ENCODE peak calls at places on chromosomes 2 and 18, in six cellular contexts. W, S, C, V, P and X are unnamed samples. For H3K9me3, the result is how much of the 10 kb centered on the place peaks cover.

GRCh38 chr2:72144746-72145657 is 2.7 kb downstream of the CYP26B1 start:
- DNase-seq in P (no peak), W (peak), V (no peak), S (peak), C (peak), X (peak)

GRCh38 chr2:20576598-20577115 is 74.2 kb downstream of the HS1BP3 start:
- DNase-seq in C (no peak), W (no peak), V (no peak), P (no peak), S (no peak), X (no peak)

GRCh38 chr18:51194604-51195003 is 2.9 kb downstream of the MEX3C start:
- DNase-seq in P (no peak), W (no peak), S (no peak), V (no peak), C (no peak), X (no peak)

GRCh38 chr18:41396211-41396610 is 558.8 kb upstream of the PIK3C3 start:
- DNase-seq in P (no peak), C (no peak), S (no peak), W (no peak), V (no peak), X (no peak)

GRCh38 chr18:58865009-58865345 is 300 bp downstream of the ZNF532 start:
- DNase-seq in W (no peak), C (no peak), S (no peak), P (no peak), V (no peak), X (no peak)

GRCh38 chr2:65164379-65165023 is 34.6 kb upstream of the RAB1A start:
- DNase-seq in C (no peak), P (peak), W (peak), S (peak), V (no peak), X (no peak)

GRCh38 chr2:228707846-228708245 is 526.4 kb upstream of the SPHKAP start:
- DNase-seq in P (no peak), V (no peak), C (no peak), S (no peak), W (no peak), X (no peak)

GRCh38 chr2:55869637-55870325 is 53.8 kb downstream of the EFEMP1 start:
- DNase-seq in S (no peak), V (no peak), C (no peak), P (peak), W (no peak), X (no peak)

GRCh38 chr2:232870002-232870765 is at the start of gene SNORC:
- DNase-seq in W (no peak), C (peak), S (no peak), V (no peak), P (no peak), X (no peak)

DNA sequence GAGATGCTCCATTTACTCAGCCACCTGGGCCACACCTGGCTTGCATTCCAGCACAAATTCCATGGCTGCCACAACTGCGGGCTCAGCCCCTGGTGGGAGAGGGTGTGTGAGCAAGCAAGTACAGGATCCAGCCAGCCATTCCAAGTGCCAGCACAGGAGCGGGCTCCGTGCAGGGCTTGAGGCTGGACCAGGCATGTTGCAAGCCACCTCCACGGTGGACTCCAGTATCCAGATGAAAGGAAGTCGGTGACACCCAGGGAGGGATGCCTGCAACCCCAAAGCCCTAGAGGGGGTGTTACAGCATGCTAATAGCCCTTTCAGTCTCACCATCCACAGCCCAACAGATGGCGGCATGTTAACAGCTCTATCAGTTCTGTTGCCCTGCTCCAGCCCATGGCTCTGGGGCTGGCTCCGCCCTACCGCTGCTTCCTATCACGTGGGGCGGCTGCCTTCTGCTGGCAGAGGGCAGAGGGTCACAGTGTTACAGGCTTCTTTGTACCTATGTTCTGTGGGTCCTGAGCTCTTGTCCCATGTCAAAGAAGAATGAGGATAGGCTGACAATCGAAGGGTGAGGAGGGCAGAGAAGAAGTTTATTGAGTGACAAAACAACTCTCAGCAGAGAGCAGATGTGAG is 11.7 kb upstream of the GORASP2 start:
- DNase-seq in P (no peak), C (no peak), S (no peak), W (no peak), V (no peak), X (no peak)
- H3K9me3 ChIP-seq in P (under half), C (under half), S (under half), W (under half), V (under half), X (half or more)

GRCh38 chr2:100502782-100503181 is 32.5 kb downstream of the NMS start:
- DNase-seq in S (no peak), V (no peak), W (no peak), C (no peak), P (no peak), X (no peak)
- H3K9me3 ChIP-seq in S (under half), V (under half), W (under half), C (under half), P (under half), X (half or more)

GRCh38 chr2:98324181-98324580 is 22.1 kb upstream of the CNGA3 start:
- DNase-seq in P (peak), W (no peak), C (no peak), S (no peak), V (no peak), X (no peak)
- H3K9me3 ChIP-seq in P (under half), W (under half), C (under half), S (under half), V (under half), X (half or more)

GRCh38 chr2:169562519-169562918 is 11.1 kb downstream of the FASTKD1 start:
- DNase-seq in C (no peak), S (no peak), P (no peak), W (no peak), V (no peak), X (no peak)
- H3K9me3 ChIP-seq in C (under half), S (under half), P (under half), W (under half), V (under half), X (under half)

DNA sequence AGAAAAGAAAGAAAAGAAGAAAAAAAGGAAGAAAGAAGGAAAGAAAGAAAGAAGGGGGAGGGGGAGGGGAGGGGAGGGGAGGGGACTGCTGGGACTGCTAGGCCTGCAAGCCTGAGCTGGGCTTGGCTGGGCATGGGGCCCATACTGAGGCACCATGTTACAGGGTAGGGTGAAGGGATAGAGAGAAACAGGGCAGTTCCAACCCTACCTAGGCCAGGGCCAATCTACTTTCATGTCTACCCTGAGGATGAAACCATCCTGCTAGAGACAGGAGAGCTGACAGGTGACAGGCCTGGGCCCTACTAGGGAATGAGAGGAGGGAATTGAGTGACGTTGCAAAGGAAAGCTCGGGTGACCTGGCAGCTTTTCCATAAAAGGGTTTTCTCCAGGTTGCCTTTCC is 41.7 kb downstream of the TEX44 start:
- DNase-seq in P (no peak), V (no peak), C (no peak), W (no peak), S (no peak), X (no peak)
- H3K9me3 ChIP-seq in P (under half), V (under half), C (under half), W (under half), S (under half), X (under half)

DNA sequence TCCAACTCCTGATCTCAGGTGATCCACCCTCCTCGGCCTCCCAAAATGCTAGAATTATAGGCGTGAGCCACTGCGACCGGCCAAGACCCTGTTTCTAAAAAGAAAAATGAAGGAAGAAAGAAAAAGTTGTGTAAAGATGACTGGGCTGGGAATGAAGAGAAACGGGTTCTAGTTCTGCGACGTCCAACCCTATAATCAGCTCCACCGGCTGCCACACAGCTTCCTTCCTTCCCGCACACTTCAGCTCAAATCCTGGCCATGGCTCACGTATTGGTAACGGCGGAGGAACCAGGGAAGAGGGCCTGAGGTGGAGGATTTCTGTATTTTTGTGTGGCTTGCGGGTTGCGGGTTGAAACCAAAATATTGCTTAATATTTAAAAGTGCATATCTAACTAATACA is 88.1 kb downstream of the MYL12B start:
- DNase-seq in V (no peak), S (no peak), P (no peak), W (no peak), C (no peak), X (no peak)
- H3K9me3 ChIP-seq in V (under half), S (under half), P (under half), W (under half), C (under half), X (under half)

GRCh38 chr2:240528406-240529040 is 29.3 kb downstream of the ANKMY1 start:
- DNase-seq in P (no peak), C (no peak), S (no peak), V (no peak), W (no peak), X (no peak)
- H3K9me3 ChIP-seq in P (under half), C (under half), S (under half), V (under half), W (under half), X (under half)

GRCh38 chr2:89780318-89780717 is 1088.8 kb downstream of the RPIA start:
- DNase-seq in P (no peak), V (no peak), S (no peak), C (no peak), W (no peak), X (no peak)

GRCh38 chr2:89781962-89782361 is 1090.5 kb downstream of the RPIA start:
- DNase-seq in S (no peak), P (no peak), V (no peak), W (no peak), C (no peak), X (no peak)

DNA sequence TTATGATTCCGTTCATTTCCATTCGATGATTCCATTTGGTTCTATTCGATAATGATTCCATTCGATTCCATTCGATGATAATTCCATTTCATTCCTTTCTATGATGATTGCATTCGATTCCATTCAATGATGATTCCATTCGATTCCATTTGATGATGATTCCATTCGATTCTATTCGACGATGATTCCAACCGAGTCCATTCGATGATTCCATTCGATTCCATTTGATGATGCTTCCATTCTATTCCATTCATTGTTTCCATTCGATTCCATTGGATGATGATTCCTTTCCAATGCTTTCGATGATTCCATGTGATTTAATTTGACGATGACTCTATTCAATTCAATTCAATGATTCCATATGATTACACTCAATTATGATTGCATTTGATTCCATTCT is 1093.5 kb downstream of the RPIA start:
- DNase-seq in V (no peak), S (no peak), C (no peak), P (no peak), W (no peak), X (no peak)
- H3K9me3 ChIP-seq in V (under half), S (half or more), C (under half), P (under half), W (half or more), X (half or more)

GRCh38 chr2:6841537-6842287 is 24.0 kb downstream of the CMPK2 start:
- DNase-seq in C (no peak), V (no peak), W (no peak), P (no peak), S (no peak), X (no peak)
- H3K9me3 ChIP-seq in C (under half), V (under half), W (under half), P (under half), S (half or more), X (half or more)

GRCh38 chr2:236264256-236264655 is at the start of gene ASB18:
- DNase-seq in V (no peak), S (peak), C (no peak), W (peak), P (no peak), X (peak)
- H3K9me3 ChIP-seq in V (under half), S (under half), C (under half), W (under half), P (under half), X (under half)